ENCODE peak calls at places on chromosomes 5 and 9, in six cellular contexts. Y, H, X, E, R and F are unnamed samples.

GRCh38 chr9:12774861-12775367 is at the start of gene LURAP1L:
- DNase-seq in Y (peak; percentile 86), H (peak; percentile 82), X (peak; percentile 76), E (peak; percentile 80), R (peak; percentile 61), F (no peak)

GRCh38 chr9:32523910-32524309 is 2.1 kb downstream of the RIGI start:
- DNase-seq in Y (no peak), H (no peak), X (no peak), E (no peak), R (no peak), F (no peak)

GRCh38 chr9:12604154-12604825 is 88.9 kb upstream of the TYRP1 start:
- DNase-seq in Y (peak; percentile 36), H (peak; percentile 15), X (peak; percentile 38), E (no peak), R (no peak), F (no peak)

GRCh38 chr5:40521108-40521785 is 158.5 kb upstream of the PTGER4 start:
- DNase-seq in Y (no peak), H (no peak), X (no peak), E (peak; percentile 60), R (no peak), F (no peak)

GRCh38 chr9:135502168-135502872 is 1.8 kb downstream of the MRPS2 start:
- DNase-seq in Y (no peak), H (no peak), X (no peak), E (no peak), R (no peak), F (no peak)

GRCh38 chr5:74863726-74864125 is 2.5 kb downstream of the FAM169A start:
- DNase-seq in Y (no peak), H (no peak), X (no peak), E (no peak), R (no peak), F (no peak)

GRCh38 chr5:165495829-165496380 is 1990.5 kb downstream of the MAT2B start:
- DNase-seq in Y (peak; percentile 37), H (no peak), X (no peak), E (no peak), R (no peak), F (no peak)

GRCh38 chr5:131180407-131180806 is 9.7 kb downstream of the LYRM7 start:
- DNase-seq in Y (no peak), H (no peak), X (no peak), E (no peak), R (no peak), F (no peak)

GRCh38 chr5:4228708-4229107 is 633.1 kb downstream of the IRX1 start:
- DNase-seq in Y (no peak), H (no peak), X (no peak), E (no peak), R (no peak), F (no peak)

GRCh38 chr5:161544350-161544765 is 2.2 kb downstream of the GABRB2 start:
- DNase-seq in Y (peak; percentile 54), H (peak; percentile 58), X (peak; percentile 50), E (peak; percentile 8), R (peak; percentile 69), F (peak; percentile 3)

GRCh38 chr9:88258587-88258986 is 120.3 kb upstream of the SPATA31C2 start:
- DNase-seq in Y (peak; percentile 17), H (peak; percentile 30), X (no peak), E (no peak), R (no peak), F (no peak)

GRCh38 chr5:78654386-78654785 is 5.8 kb upstream of the LHFPL2 start:
- DNase-seq in Y (no peak), H (no peak), X (no peak), E (no peak), R (no peak), F (no peak)

GRCh38 chr9:113509463-113509862 is 45.9 kb downstream of the RGS3 start:
- DNase-seq in Y (peak; percentile 52), H (peak; percentile 51), X (no peak), E (no peak), R (no peak), F (peak; percentile 58)

GRCh38 chr5:142097681-142098080 is 10.9 kb upstream of the NDFIP1 start:
- DNase-seq in Y (no peak), H (no peak), X (no peak), E (no peak), R (no peak), F (no peak)

GRCh38 chr9:107637421-107638420 is 148.2 kb upstream of the KLF4 start:
- DNase-seq in Y (peak; percentile 96), H (peak; percentile 99), X (peak; percentile 34), E (peak; percentile 6), R (peak; percentile 96), F (peak; percentile 96)

GRCh38 chr5:140317859-140318258 is 15.0 kb upstream of the PFDN1 start:
- DNase-seq in Y (peak; percentile 72), H (peak; percentile 80), X (no peak), E (no peak), R (peak; percentile 39), F (no peak)

GRCh38 chr9:114060070-114060469 is 18.0 kb downstream of the AMBP start:
- DNase-seq in Y (no peak), H (no peak), X (no peak), E (no peak), R (no peak), F (no peak)

GRCh38 chr5:14186132-14186830 is 43.1 kb downstream of the TRIO start:
- DNase-seq in Y (peak; percentile 76), H (peak; percentile 91), X (no peak), E (no peak), R (no peak), F (no peak)